ENCODE peak calls at places on chromosomes 16 and 17, in six cellular contexts. I, X, L, S, D and M are unnamed samples.

GRCh38 chr16:90048347-90048722 is 28.8 kb downstream of the PRDM7 start:
- DNase-seq in I (no peak), X (no peak), L (no peak), S (no peak), D (no peak), M (no peak)

GRCh38 chr17:81961087-81961514 is at the start of gene NOTUM:
- DNase-seq in I (no peak), X (no peak), L (no peak), S (no peak), D (peak; percentile 30), M (no peak)

GRCh38 chr16:19463468-19464315 is 46.0 kb downstream of the TMC5 start:
- DNase-seq in I (no peak), X (peak; percentile 34), L (no peak), S (no peak), D (no peak), M (no peak)

GRCh38 chr17:694239-694638 is 20.4 kb downstream of the VPS53 start:
- DNase-seq in I (no peak), X (peak; percentile 83), L (no peak), S (no peak), D (no peak), M (no peak)

GRCh38 chr16:16100631-16101030 is 122.7 kb downstream of the ABCC6 start:
- DNase-seq in I (no peak), X (no peak), L (no peak), S (no peak), D (no peak), M (no peak)

GRCh38 chr17:76246080-76247066 is 6.1 kb upstream of the RNF157 start:
- DNase-seq in I (no peak), X (no peak), L (peak; percentile 80), S (no peak), D (no peak), M (no peak)

GRCh38 chr17:79594271-79594670 is 16.6 kb downstream of the RBFOX3 start:
- DNase-seq in I (no peak), X (no peak), L (no peak), S (no peak), D (no peak), M (no peak)

GRCh38 chr16:68206224-68206623 is 29.7 kb downstream of the ESRP2 start:
- DNase-seq in I (no peak), X (no peak), L (no peak), S (no peak), D (no peak), M (no peak)

GRCh38 chr17:28862497-28862896 is 7.7 kb downstream of the ERAL1 start:
- DNase-seq in I (no peak), X (no peak), L (no peak), S (no peak), D (no peak), M (no peak)